ENCODE peak calls at places on chromosomes 12 and 14, in four cellular contexts. U, A, R and Z are unnamed samples. For H3K4me1, the result is how much of the 10 kb centered on the place peaks cover.

GRCh38 chr14:57769863-57770523 is 95.9 kb downstream of the SLC35F4 start:
- DNase-seq in U (no peak), A (no peak), R (no peak), Z (no peak)

GRCh38 chr12:48080285-48080684 is 25.6 kb downstream of the SENP1 start:
- DNase-seq in U (no peak), A (no peak), R (no peak), Z (no peak)

GRCh38 chr14:51004801-51005526 is 60.7 kb upstream of the PYGL start:
- DNase-seq in U (peak), A (peak), R (no peak), Z (no peak)

GRCh38 chr14:42095155-42095554 is 488.5 kb downstream of the LRFN5 start:
- DNase-seq in U (no peak), A (no peak), R (no peak), Z (no peak)

GRCh38 chr14:95980402-95980801 is 58.8 kb upstream of the C14orf132 start:
- DNase-seq in U (no peak), A (no peak), R (no peak), Z (no peak)

GRCh38 chr12:130090564-130090963 is 71.7 kb upstream of the FZD10 start:
- DNase-seq in U (no peak), A (no peak), R (no peak), Z (no peak)

GRCh38 chr12:57342207-57342691 is 88.6 kb downstream of the R3HDM2 start:
- DNase-seq in U (peak), A (peak), R (no peak), Z (no peak)

GRCh38 chr12:108400900-108401480 is 61.9 kb upstream of the CMKLR1 start:
- DNase-seq in U (no peak), A (no peak), R (no peak), Z (no peak)

DNA sequence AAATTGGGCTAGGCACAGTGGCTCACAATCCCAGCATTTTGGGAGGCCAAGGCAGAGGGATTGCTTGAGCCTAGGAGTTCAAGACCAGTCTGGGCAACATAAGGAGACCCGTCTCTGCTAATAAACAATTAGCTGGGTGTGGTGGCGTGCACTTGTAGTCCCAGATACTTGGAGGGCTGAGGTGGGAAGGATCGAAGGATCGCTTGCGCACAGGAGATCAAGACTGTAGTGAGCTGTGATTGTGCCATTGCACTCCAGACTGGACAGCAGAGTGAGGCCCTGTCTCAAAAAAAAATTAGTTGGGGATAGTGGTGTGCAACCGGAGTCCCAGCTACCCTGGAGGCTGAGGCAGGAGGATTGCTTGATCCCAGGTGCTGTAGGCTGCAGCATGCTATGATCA is 38.7 kb upstream of the BCL7A start:
- DNase-seq in U (no peak), A (no peak), R (no peak), Z (no peak)
- H3K4me1 ChIP-seq in U (under half), A (under half), R (under half), Z (under half)

GRCh38 chr12:103834897-103835390 is 6.1 kb downstream of the NT5DC3 start:
- DNase-seq in U (no peak), A (no peak), R (no peak), Z (no peak)

GRCh38 chr12:103830730-103831320 is 10.2 kb downstream of the NT5DC3 start:
- DNase-seq in U (no peak), A (no peak), R (no peak), Z (no peak)

GRCh38 chr12:103833891-103834290 is 7.1 kb downstream of the NT5DC3 start:
- DNase-seq in U (no peak), A (no peak), R (no peak), Z (no peak)

GRCh38 chr12:103832048-103832798 is 8.8 kb downstream of the NT5DC3 start:
- DNase-seq in U (no peak), A (no peak), R (no peak), Z (no peak)

GRCh38 chr12:103833095-103833777 is 7.8 kb downstream of the NT5DC3 start:
- DNase-seq in U (peak), A (peak), R (no peak), Z (no peak)
- H3K27ac ChIP-seq in U (no peak), A (peak), R (no peak), Z (no peak)

GRCh38 chr12:54044425-54045093 is 9.1 kb upstream of the HOXC4 start:
- DNase-seq in U (no peak), A (no peak), R (no peak), Z (no peak)
- H3K4me1 ChIP-seq in U (under half), A (under half), R (under half), Z (under half)

GRCh38 chr14:93527076-93527692 is 96.4 kb downstream of the UNC79 start:
- DNase-seq in U (no peak), A (peak), R (no peak), Z (no peak)
- H3K27ac ChIP-seq in U (no peak), A (no peak), R (no peak), Z (no peak)

GRCh38 chr14:100155049-100155621 is 4.3 kb downstream of the DEGS2 start:
- DNase-seq in U (peak), A (no peak), R (no peak), Z (no peak)
- H3K4me1 ChIP-seq in U (under half), A (under half), R (half or more), Z (under half)

DNA sequence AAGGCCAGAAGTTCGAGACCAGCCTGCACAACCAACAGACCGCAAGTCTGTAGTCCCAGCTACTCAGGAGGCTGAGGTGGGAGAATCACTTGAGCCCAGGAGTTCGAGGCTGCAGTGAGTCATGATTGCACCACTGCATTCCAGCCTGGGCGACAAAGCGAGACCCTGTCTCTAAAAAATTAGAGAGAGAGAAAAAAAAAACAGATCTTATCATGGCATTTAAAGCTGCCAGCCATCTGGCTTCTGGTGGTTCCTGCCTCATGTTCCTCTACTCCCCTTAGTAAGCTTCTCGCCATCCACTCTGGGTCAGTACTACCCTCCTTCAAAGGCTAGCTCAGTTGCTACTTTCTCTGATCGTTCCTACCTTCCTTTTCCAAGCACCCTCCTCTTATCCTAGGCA is 16.1 kb downstream of the CLSTN3 start:
- DNase-seq in U (no peak), A (no peak), R (no peak), Z (no peak)
- H3K27ac ChIP-seq in U (no peak), A (no peak), R (no peak), Z (no peak)

GRCh38 chr12:64665506-64665905 is 55.2 kb downstream of the RASSF3 start:
- DNase-seq in U (peak), A (no peak), R (peak), Z (peak)
- H3K4me1 ChIP-seq in U (half or more), A (under half), R (half or more), Z (half or more)

GRCh38 chr14:76829016-76829365 is 2.8 kb downstream of the LRRC74A start:
- DNase-seq in U (peak), A (no peak), R (no peak), Z (no peak)
- H3K27ac ChIP-seq in U (no peak), A (no peak), R (no peak), Z (no peak)